ENCODE peak calls at places on chromosomes 3 and 15, in ten cellular contexts. A, J, L, I, T, W, K, E, O and P are unnamed samples.

GRCh38 chr3:139757448-139758030 is 79.8 kb upstream of the NMNAT3 start:
- DNase-seq in J (no peak), K (no peak), I (no peak), E (no peak), W (no peak), O (no peak), A (no peak), L (no peak), T (no peak), P (no peak)

GRCh38 chr3:178676077-178676476 is 139.8 kb downstream of the KCNMB2 start:
- DNase-seq in O (no peak), A (no peak), K (no peak), T (no peak), I (no peak), L (no peak), J (no peak), E (no peak), W (no peak), P (no peak)

GRCh38 chr3:193744822-193745684 is 152.0 kb downstream of the OPA1 start:
- DNase-seq in A (no peak), E (no peak), K (no peak), L (no peak), I (peak), T (no peak), O (no peak), W (no peak), J (no peak), P (no peak)

GRCh38 chr3:194245975-194246561 is 105.1 kb downstream of the CPN2 start:
- DNase-seq in L (no peak), K (peak), E (no peak), T (peak), A (no peak), J (no peak), I (no peak), W (no peak), O (no peak), P (no peak)

GRCh38 chr3:23723153-23723552 is 82.6 kb upstream of the UBE2E1 start:
- DNase-seq in E (no peak), O (no peak), J (no peak), I (no peak), T (no peak), A (no peak), W (no peak), L (no peak), K (no peak), P (no peak)

GRCh38 chr3:148036331-148036881 is 627.2 kb downstream of the ZIC1 start:
- DNase-seq in J (no peak), L (no peak), E (no peak), W (no peak), A (no peak), O (no peak), K (no peak), T (no peak), I (no peak), P (no peak)

GRCh38 chr3:129231331-129232119 is 17.9 kb upstream of the COPG1 start:
- DNase-seq in A (peak), J (no peak), E (no peak), W (no peak), O (no peak), L (no peak), T (no peak), I (no peak), K (no peak), P (no peak)

GRCh38 chr15:101025896-101026631 is 106.9 kb downstream of the LRRK1 start:
- DNase-seq in O (no peak), E (no peak), J (peak), A (no peak), W (peak), L (no peak), I (no peak), K (peak), T (peak), P (no peak)

GRCh38 chr3:193680220-193680619 is 87.2 kb downstream of the OPA1 start:
- DNase-seq in T (no peak), W (no peak), J (no peak), I (no peak), O (no peak), L (no peak), A (no peak), E (no peak), K (no peak), P (no peak)

GRCh38 chr15:68333775-68334470 is 56.4 kb downstream of the FEM1B start:
- DNase-seq in L (no peak), O (peak), I (no peak), K (peak), T (no peak), E (no peak), J (peak), W (no peak), A (peak), P (no peak)

GRCh38 chr3:40299721-40300335 is 9.7 kb upstream of the EIF1B start:
- DNase-seq in K (no peak), T (no peak), J (no peak), O (peak), A (peak), L (peak), W (no peak), I (no peak), E (no peak), P (no peak)

GRCh38 chr15:100109486-100110035 is 232.2 kb downstream of the ADAMTS17 start:
- DNase-seq in I (no peak), W (peak), A (no peak), O (no peak), T (no peak), J (no peak), L (peak), E (no peak), K (peak), P (no peak)

GRCh38 chr15:78003539-78004008 is 73.9 kb downstream of the TBC1D2B start:
- DNase-seq in J (no peak), L (no peak), T (peak), O (peak), I (no peak), A (no peak), K (peak), W (no peak), E (no peak), P (no peak)

GRCh38 chr3:27986204-27986879 is 255.1 kb upstream of the CMC1 start:
- DNase-seq in L (no peak), O (no peak), J (no peak), A (no peak), E (no peak), T (no peak), I (no peak), K (no peak), W (no peak), P (no peak)

GRCh38 chr15:45715528-45715927 is 80.7 kb downstream of the SQOR start:
- DNase-seq in W (no peak), K (no peak), O (no peak), A (no peak), I (no peak), T (no peak), L (no peak), E (no peak), J (no peak), P (no peak)

GRCh38 chr3:20622304-20622703 is 436.3 kb upstream of the SGO1 start:
- DNase-seq in T (no peak), A (no peak), W (no peak), K (no peak), J (no peak), I (no peak), E (no peak), L (no peak), O (no peak), P (no peak)

GRCh38 chr3:148955544-148956346 is 35.6 kb upstream of the GYG1 start:
- DNase-seq in I (peak), W (no peak), K (peak), E (no peak), O (no peak), A (peak), L (peak), J (peak), T (peak), P (peak)

GRCh38 chr3:106963446-106963845 is 413.8 kb upstream of the CCDC54 start:
- DNase-seq in E (no peak), O (no peak), W (no peak), I (no peak), T (no peak), L (no peak), K (no peak), A (no peak), J (no peak), P (no peak)

GRCh38 chr3:66038384-66038725 is 363 bp downstream of the MAGI1 start:
- DNase-seq in T (no peak), E (no peak), W (no peak), O (peak), I (no peak), L (no peak), J (no peak), A (no peak), K (no peak), P (peak)

GRCh38 chr3:46910166-46910760 is 32.7 kb downstream of the PTH1R start:
- DNase-seq in T (no peak), J (no peak), E (no peak), I (no peak), K (peak), O (no peak), A (no peak), L (no peak), W (no peak), P (no peak)

GRCh38 chr3:69321301-69321986 is 64.4 kb downstream of the FRMD4B start:
- DNase-seq in T (no peak), O (peak), K (no peak), I (no peak), W (no peak), E (no peak), J (no peak), L (no peak), A (no peak), P (no peak)

GRCh38 chr3:20668411-20668810 is 482.4 kb upstream of the SGO1 start:
- DNase-seq in J (no peak), W (no peak), A (peak), E (no peak), O (no peak), K (no peak), T (no peak), I (peak), L (no peak), P (no peak)

GRCh38 chr15:52406601-52407000 is 111.0 kb upstream of the MYO5C start:
- DNase-seq in K (no peak), E (no peak), O (no peak), W (no peak), J (no peak), L (no peak), T (no peak), A (no peak), I (no peak), P (no peak)

GRCh38 chr3:17195856-17196604 is 311.3 kb downstream of the PLCL2 start:
- DNase-seq in W (no peak), I (no peak), L (no peak), J (no peak), A (no peak), E (peak), O (no peak), T (no peak), K (no peak), P (no peak)

GRCh38 chr3:37956353-37957184 is 34.0 kb upstream of the VILL start:
- DNase-seq in K (no peak), L (no peak), A (no peak), E (no peak), I (no peak), O (no peak), T (no peak), J (no peak), W (no peak), P (no peak)

GRCh38 chr15:75107905-75108838 is 84.8 kb downstream of the PPCDC start:
- DNase-seq in J (peak), W (no peak), A (peak), I (peak), K (no peak), L (no peak), O (peak), T (peak), E (peak), P (no peak)

GRCh38 chr15:71279757-71280141 is 164.5 kb downstream of the THSD4 start:
- DNase-seq in L (no peak), W (no peak), T (peak), O (no peak), K (no peak), J (no peak), E (no peak), A (no peak), I (no peak), P (no peak)

GRCh38 chr15:71275566-71276354 is 160.5 kb downstream of the THSD4 start:
- DNase-seq in A (no peak), T (no peak), E (no peak), J (no peak), K (no peak), W (no peak), I (no peak), L (no peak), O (no peak), P (no peak)

GRCh38 chr15:71276355-71276665 is 161.0 kb downstream of the THSD4 start:
- DNase-seq in L (no peak), K (no peak), T (no peak), O (no peak), W (no peak), A (no peak), I (no peak), E (no peak), J (no peak), P (no peak)

GRCh38 chr15:71282086-71282485 is 166.8 kb downstream of the THSD4 start:
- DNase-seq in A (no peak), J (no peak), I (no peak), K (no peak), L (no peak), E (no peak), W (no peak), T (no peak), O (no peak), P (no peak)

DNA sequence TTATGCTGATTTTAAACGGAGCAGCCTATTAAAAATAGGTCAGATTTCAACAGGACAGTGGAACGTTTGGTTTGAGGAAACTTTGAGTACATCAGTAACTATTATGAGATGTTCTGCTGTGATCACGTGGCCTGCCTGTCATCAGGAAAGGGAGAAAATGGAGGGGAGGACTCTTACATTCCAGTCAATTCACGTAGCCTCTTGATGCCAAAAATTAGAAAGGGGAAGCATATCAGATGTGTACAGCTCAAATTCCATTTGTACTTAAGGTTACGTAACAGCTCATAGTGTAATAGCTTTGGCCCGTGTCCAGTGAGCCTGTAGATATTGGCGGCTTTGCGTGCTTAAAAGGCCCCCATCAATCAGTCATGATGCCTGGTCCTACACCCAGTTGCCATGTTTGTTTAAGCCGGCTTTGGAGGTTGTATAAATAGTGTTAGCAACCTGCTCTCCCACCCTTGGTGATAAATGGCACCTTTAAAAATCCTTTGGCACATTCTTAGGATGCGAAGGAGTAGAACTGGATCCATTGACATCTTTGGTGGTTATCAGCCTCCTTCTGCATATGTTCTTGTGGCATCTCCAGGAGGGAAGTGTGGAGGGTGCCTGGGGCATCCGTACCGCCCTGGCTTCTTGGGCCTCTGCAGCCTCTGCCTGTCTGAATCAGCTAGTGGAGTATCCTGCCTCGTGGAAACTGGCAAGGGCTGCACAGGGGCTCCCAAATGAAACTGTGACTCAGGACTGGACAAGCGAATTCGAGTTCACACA is 163.9 kb downstream of the THSD4 start:
- DNase-seq in T (peak), A (peak), O (peak), J (peak), W (peak), K (peak), I (peak), L (peak), E (no peak), P (peak)
- TF ChIP-seq EP300 in T (no peak), A (peak), O (no peak), J (no peak), W (no peak), K (no peak), I (peak), L (no peak), E (no peak), P (peak)

GRCh38 chr3:49005998-49006397 is 1.2 kb upstream of the WDR6 start:
- DNase-seq in L (no peak), I (no peak), J (no peak), T (no peak), W (no peak), E (no peak), O (no peak), K (peak), A (no peak), P (no peak)

GRCh38 chr3:49007771-49008528 is 759 bp downstream of the WDR6 start:
- DNase-seq in K (peak), L (peak), J (peak), O (peak), W (peak), E (no peak), T (peak), A (peak), I (peak), P (peak)

GRCh38 chr3:49005298-49005680 is 1.9 kb upstream of the WDR6 start:
- DNase-seq in E (no peak), O (no peak), W (no peak), I (no peak), K (no peak), A (no peak), J (no peak), T (no peak), L (no peak), P (no peak)

GRCh38 chr3:49006591-49007067 is 562 bp upstream of the WDR6 start:
- DNase-seq in O (peak), L (peak), W (no peak), I (no peak), J (peak), T (no peak), K (peak), E (no peak), A (no peak), P (no peak)

GRCh38 chr3:49007068-49007770 is at the start of gene WDR6:
- DNase-seq in A (peak), J (peak), T (peak), O (peak), E (peak), L (peak), K (peak), I (peak), W (peak), P (peak)
- TF ChIP-seq POLR2A in A (peak), J (peak), T (no peak), O (peak), E (peak), L (peak), K (peak), I (peak), W (no peak), P (peak)

GRCh38 chr3:114896978-114897377 is 250.1 kb downstream of the ZBTB20 start:
- DNase-seq in T (no peak), J (no peak), I (no peak), W (no peak), O (no peak), K (no peak), E (no peak), L (no peak), A (no peak), P (no peak)
- TF ChIP-seq EP300 in T (no peak), J (no peak), I (no peak), W (no peak), O (no peak), K (no peak), E (no peak), L (no peak), A (no peak), P (no peak)

DNA sequence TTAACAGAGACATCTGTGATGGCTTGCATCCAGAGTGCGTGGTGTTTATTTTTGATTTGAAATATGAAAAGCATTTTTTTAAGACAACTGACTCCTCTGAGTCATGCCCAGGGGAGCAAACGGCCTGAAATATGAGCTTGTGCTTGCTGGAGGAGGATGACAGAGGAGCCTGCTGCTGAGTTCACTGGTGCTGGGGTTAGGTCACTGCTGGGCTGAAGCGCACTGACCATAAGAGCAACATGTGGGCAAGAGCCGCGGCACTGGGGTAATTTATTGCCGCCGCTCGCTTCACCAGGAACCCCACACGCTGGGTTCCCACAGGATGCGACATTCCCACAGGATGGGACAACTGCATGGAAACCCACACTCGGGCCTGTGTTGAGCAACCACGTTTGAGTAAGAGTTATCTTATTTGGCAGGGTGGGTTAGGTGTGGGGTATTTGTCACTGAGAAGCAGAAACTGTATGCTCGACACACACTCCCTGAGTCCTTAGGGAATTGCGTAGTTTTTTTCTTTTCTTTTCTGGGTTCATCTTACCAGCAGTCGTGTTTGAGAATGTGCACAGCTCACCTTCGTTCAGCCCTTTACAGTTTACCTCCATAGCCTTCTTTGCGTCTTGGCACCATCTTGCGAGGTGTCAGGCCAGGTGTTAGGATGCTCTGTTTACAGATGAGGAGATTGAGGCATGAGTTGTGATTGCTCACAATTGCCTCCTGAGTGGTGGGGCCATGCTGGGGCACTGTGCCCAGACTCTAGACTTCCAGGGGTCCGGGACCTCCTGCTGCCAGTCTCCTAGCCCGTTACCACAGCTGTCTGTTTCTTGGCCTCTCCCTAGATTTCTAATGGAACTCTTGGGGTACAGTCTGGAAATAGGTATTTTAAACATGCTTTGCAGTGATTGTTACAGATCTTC is 60.4 kb downstream of the SMAD3 start:
- DNase-seq in I (no peak), L (peak), A (peak), W (peak), T (peak), K (peak), O (no peak), J (no peak), E (no peak), P (peak)
- TF ChIP-seq POLR2A in I (no peak), L (no peak), A (peak), W (no peak), T (no peak), K (no peak), O (no peak), J (no peak), E (no peak), P (no peak)

GRCh38 chr3:151330899-151331298 is 1.6 kb upstream of the P2RY13 start:
- DNase-seq in T (no peak), I (no peak), L (no peak), A (no peak), J (no peak), O (no peak), E (no peak), K (no peak), W (no peak), P (no peak)
- TF ChIP-seq EP300 in T (no peak), I (no peak), L (no peak), A (no peak), J (no peak), O (no peak), E (no peak), K (no peak), W (no peak), P (no peak)

GRCh38 chr15:55914446-55914845 is 79.0 kb downstream of the NEDD4 start:
- DNase-seq in E (no peak), I (no peak), W (no peak), K (no peak), T (no peak), J (no peak), A (no peak), O (no peak), L (no peak), P (no peak)

GRCh38 chr15:55912982-55913381 is 80.4 kb downstream of the NEDD4 start:
- DNase-seq in W (no peak), O (no peak), L (no peak), E (no peak), K (no peak), J (no peak), I (no peak), T (no peak), A (no peak), P (no peak)

GRCh38 chr15:55907797-55908196 is 85.6 kb downstream of the NEDD4 start:
- DNase-seq in O (no peak), L (no peak), J (no peak), W (no peak), A (peak), T (no peak), E (no peak), I (no peak), K (no peak), P (no peak)

GRCh38 chr15:55915221-55915620 is 78.2 kb downstream of the NEDD4 start:
- DNase-seq in J (no peak), E (no peak), A (no peak), O (no peak), T (no peak), W (no peak), L (no peak), K (no peak), I (no peak), P (no peak)

GRCh38 chr15:55909036-55909811 is 84.2 kb downstream of the NEDD4 start:
- DNase-seq in A (peak), E (no peak), O (no peak), J (no peak), W (no peak), K (no peak), I (no peak), L (no peak), T (no peak), P (no peak)
- TF ChIP-seq POLR2A in A (no peak), E (no peak), O (no peak), J (no peak), W (no peak), K (no peak), I (no peak), L (no peak), T (no peak), P (no peak)